ENCODE peak calls at places on chromosomes 7 and 10, in four cellular contexts. One of them, this sample, is unnamed.

GRCh38 chr7:72919256-72919775 is 5.6 kb upstream of the POM121 start:
- DNase-seq in CD4-positive, alpha-beta memory T cell: no peak
- DNase-seq in HCT116: no peak
- DNase-seq in BE2C: no peak
- DNase-seq in this sample: no peak

GRCh38 chr7:149497467-149498261 is at the start of gene ZNF746:
- DNase-seq in CD4-positive, alpha-beta memory T cell: peak; percentile 77
- DNase-seq in HCT116: peak; percentile 41
- DNase-seq in BE2C: peak; percentile 92
- DNase-seq in this sample: peak; percentile 91

GRCh38 chr7:17991866-17992648 is 35.6 kb downstream of the PRPS1L1 start:
- DNase-seq in CD4-positive, alpha-beta memory T cell: no peak
- DNase-seq in HCT116: no peak
- DNase-seq in BE2C: peak; percentile 14
- DNase-seq in this sample: no peak

GRCh38 chr7:157779206-157779605 is 442.4 kb downstream of the DNAJB6 start:
- DNase-seq in CD4-positive, alpha-beta memory T cell: no peak
- DNase-seq in HCT116: no peak
- DNase-seq in BE2C: no peak
- DNase-seq in this sample: no peak

GRCh38 chr10:109898666-109899577 is 24.4 kb downstream of the XPNPEP1 start:
- DNase-seq in CD4-positive, alpha-beta memory T cell: no peak
- DNase-seq in HCT116: no peak
- DNase-seq in BE2C: no peak
- DNase-seq in this sample: no peak

GRCh38 chr7:1679966-1680730 is 10.1 kb downstream of the ELFN1 start:
- DNase-seq in CD4-positive, alpha-beta memory T cell: no peak
- DNase-seq in HCT116: no peak
- DNase-seq in BE2C: no peak
- DNase-seq in this sample: no peak

GRCh38 chr10:77899080-77899477 is 27.5 kb downstream of the DLG5 start:
- DNase-seq in CD4-positive, alpha-beta memory T cell: no peak
- DNase-seq in HCT116: peak; percentile 36
- DNase-seq in BE2C: no peak
- DNase-seq in this sample: no peak

GRCh38 chr10:101938316-101939272 is 95.0 kb upstream of the KCNIP2 start:
- DNase-seq in CD4-positive, alpha-beta memory T cell: no peak
- DNase-seq in HCT116: peak; percentile 76
- DNase-seq in BE2C: no peak
- DNase-seq in this sample: no peak

GRCh38 chr10:62778125-62778524 is 26.4 kb upstream of the ADO start:
- DNase-seq in CD4-positive, alpha-beta memory T cell: no peak
- DNase-seq in HCT116: no peak
- DNase-seq in BE2C: no peak
- DNase-seq in this sample: no peak

GRCh38 chr10:61110936-61111335 is 167.0 kb upstream of the RHOBTB1 start:
- DNase-seq in CD4-positive, alpha-beta memory T cell: no peak
- DNase-seq in HCT116: no peak
- DNase-seq in BE2C: no peak
- DNase-seq in this sample: no peak

GRCh38 chr10:116466715-116467422 is 39.2 kb downstream of the PNLIPRP3 start:
- DNase-seq in CD4-positive, alpha-beta memory T cell: no peak
- DNase-seq in HCT116: no peak
- DNase-seq in BE2C: no peak
- DNase-seq in this sample: no peak

GRCh38 chr7:6260291-6261183 is 11.9 kb downstream of the CYTH3 start:
- DNase-seq in CD4-positive, alpha-beta memory T cell: no peak
- DNase-seq in HCT116: no peak
- DNase-seq in BE2C: no peak
- DNase-seq in this sample: no peak

GRCh38 chr7:106966121-106966520 is 78.4 kb upstream of the PRKAR2B start:
- DNase-seq in CD4-positive, alpha-beta memory T cell: no peak
- DNase-seq in HCT116: no peak
- DNase-seq in BE2C: no peak
- DNase-seq in this sample: no peak

GRCh38 chr7:16524332-16524731 is 2.3 kb upstream of the LRRC72 start:
- DNase-seq in CD4-positive, alpha-beta memory T cell: no peak
- DNase-seq in HCT116: no peak
- DNase-seq in BE2C: peak; percentile 35
- DNase-seq in this sample: no peak

GRCh38 chr7:112383671-112384417 is 66.4 kb upstream of the IFRD1 start:
- DNase-seq in CD4-positive, alpha-beta memory T cell: no peak
- DNase-seq in HCT116: no peak
- DNase-seq in BE2C: no peak
- DNase-seq in this sample: no peak

GRCh38 chr7:157609932-157610640 is 273.3 kb downstream of the DNAJB6 start:
- DNase-seq in CD4-positive, alpha-beta memory T cell: no peak
- DNase-seq in HCT116: no peak
- DNase-seq in BE2C: no peak
- DNase-seq in this sample: no peak

GRCh38 chr10:117531371-117532002 is 11.1 kb upstream of the EMX2 start:
- DNase-seq in CD4-positive, alpha-beta memory T cell: no peak
- DNase-seq in HCT116: no peak
- DNase-seq in BE2C: no peak
- DNase-seq in this sample: no peak

GRCh38 chr7:37698271-37698670 is 14.7 kb downstream of the GPR141 start:
- DNase-seq in CD4-positive, alpha-beta memory T cell: no peak
- DNase-seq in HCT116: no peak
- DNase-seq in BE2C: no peak
- DNase-seq in this sample: no peak

GRCh38 chr7:143358626-143359025 is 3.9 kb downstream of the FAM131B start:
- DNase-seq in CD4-positive, alpha-beta memory T cell: no peak
- DNase-seq in HCT116: no peak
- DNase-seq in BE2C: no peak
- DNase-seq in this sample: no peak
- H3K36me3 ChIP-seq in CD4-positive, alpha-beta memory T cell: no peaks in the 10 kb centered on the region
- H3K36me3 ChIP-seq in HCT116: no peaks in the 10 kb centered on the region
- H3K36me3 ChIP-seq in BE2C: no peaks in the 10 kb centered on the region
- H3K36me3 ChIP-seq in this sample: no peaks in the 10 kb centered on the region

DNA sequence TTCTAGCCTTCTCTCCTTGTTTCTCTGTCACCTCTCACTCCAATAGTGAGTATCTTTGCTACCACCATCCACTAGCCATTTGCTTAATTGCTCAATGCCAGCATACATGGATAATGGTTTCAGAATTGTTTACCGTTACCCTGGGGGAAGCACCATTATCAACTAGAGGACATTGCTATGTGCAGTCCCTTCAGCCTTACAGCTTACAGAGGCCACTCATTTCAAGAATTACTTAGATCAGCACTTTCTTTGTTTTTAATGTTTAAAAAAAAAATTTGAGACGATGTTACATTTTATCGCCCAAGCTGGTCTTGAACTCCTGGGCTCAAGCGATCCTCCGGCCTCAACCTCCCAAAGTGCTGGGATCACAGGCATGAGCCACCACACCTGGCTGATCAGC is 14.8 kb upstream of the ORAI2 start:
- DNase-seq in CD4-positive, alpha-beta memory T cell: no peak
- DNase-seq in HCT116: no peak
- DNase-seq in BE2C: no peak
- DNase-seq in this sample: no peak
- H3K36me3 ChIP-seq in CD4-positive, alpha-beta memory T cell: peaks cover 6% of the 10 kb centered on the region
- H3K36me3 ChIP-seq in HCT116: peaks cover 20% of the 10 kb centered on the region
- H3K36me3 ChIP-seq in BE2C: peaks cover 54% of the 10 kb centered on the region
- H3K36me3 ChIP-seq in this sample: no peaks in the 10 kb centered on the region

DNA sequence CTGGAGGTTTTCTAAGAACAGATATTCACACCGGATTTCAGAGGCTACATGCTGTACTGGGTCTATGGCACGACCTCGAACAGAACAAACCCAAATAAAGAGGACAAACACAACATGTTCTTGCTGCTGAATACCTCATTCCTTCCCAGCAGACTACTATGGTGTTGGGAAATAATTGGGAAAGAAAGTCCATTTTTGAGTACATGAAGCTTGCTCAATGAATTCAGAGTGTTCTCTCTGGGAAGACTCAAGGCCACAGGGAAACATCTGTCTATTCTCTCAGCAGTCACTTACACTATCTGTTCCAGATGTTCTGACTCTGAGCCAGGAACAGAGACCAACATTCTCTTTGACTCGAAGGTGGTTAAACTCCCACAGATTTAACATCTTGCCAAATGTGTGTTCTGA is 30.9 kb downstream of the LAMB1 start:
- DNase-seq in CD4-positive, alpha-beta memory T cell: no peak
- DNase-seq in HCT116: no peak
- DNase-seq in BE2C: no peak
- DNase-seq in this sample: no peak
- H3K36me3 ChIP-seq in CD4-positive, alpha-beta memory T cell: no peaks in the 10 kb centered on the region
- H3K36me3 ChIP-seq in HCT116: peaks cover 7% of the 10 kb centered on the region
- H3K36me3 ChIP-seq in BE2C: peaks cover 94% of the 10 kb centered on the region
- H3K36me3 ChIP-seq in this sample: no peaks in the 10 kb centered on the region

DNA sequence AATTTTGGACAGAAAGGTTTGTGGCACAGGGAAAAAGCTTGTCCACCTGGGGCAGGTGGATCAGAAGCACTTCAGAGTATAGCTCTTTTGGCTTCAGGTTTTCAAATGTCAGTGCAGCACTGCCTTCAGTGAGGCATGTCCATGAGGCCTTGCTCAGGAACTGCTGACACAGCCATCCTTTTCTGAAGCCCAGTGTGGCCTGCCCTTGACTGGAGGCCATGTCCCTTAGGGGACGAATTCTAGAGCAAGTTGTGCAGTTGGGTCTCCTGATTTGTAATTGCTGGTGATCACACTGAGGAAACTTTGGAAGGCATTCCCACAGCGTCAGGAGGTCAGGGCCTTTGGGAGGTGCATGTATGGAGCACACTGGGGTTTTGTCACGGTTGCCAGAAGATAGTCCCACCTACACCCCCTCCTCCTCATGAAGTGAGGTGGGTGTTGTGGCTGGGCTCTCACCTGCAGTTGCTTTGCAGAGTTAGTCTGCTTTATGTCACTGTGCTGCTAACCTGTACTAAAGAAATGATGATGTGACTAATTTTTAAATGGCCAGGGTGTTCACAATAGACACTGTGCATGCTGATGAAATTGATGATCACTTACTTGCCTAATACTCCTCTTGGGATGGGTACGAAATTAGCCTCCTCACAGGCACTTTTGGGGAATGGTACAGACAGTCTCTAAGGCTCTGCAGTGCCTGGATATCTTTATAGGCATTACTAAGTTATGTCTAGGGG is 41.7 kb downstream of the OGDH start:
- DNase-seq in CD4-positive, alpha-beta memory T cell: no peak
- DNase-seq in HCT116: no peak
- DNase-seq in BE2C: no peak
- DNase-seq in this sample: no peak
- H3K36me3 ChIP-seq in CD4-positive, alpha-beta memory T cell: peaks cover 32% of the 10 kb centered on the region
- H3K36me3 ChIP-seq in HCT116: no peaks in the 10 kb centered on the region
- H3K36me3 ChIP-seq in BE2C: peaks cover 10% of the 10 kb centered on the region
- H3K36me3 ChIP-seq in this sample: peaks cover 46% of the 10 kb centered on the region

DNA sequence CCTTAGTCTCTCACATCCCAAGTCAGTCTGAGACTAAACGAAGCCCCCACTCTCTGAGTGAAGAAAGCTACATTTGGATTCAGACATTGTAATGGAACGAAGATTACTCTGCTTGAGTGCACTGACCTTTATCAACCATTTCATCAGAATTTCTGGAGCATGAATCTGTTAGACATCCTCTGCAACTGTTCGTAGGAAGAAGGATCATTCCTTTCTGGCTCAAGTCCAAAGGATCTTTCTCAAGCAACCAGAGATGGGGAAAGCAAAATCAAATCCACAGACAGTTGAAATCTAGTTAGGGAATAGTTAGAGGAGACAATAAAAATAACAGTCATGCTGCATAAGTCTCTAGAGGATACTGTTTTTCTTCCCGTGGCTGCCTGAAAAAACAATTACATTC is 27.6 kb upstream of the DGKI start:
- DNase-seq in CD4-positive, alpha-beta memory T cell: no peak
- DNase-seq in HCT116: no peak
- DNase-seq in BE2C: no peak
- DNase-seq in this sample: no peak
- H3K36me3 ChIP-seq in CD4-positive, alpha-beta memory T cell: peaks cover 14% of the 10 kb centered on the region
- H3K36me3 ChIP-seq in HCT116: no peaks in the 10 kb centered on the region
- H3K36me3 ChIP-seq in BE2C: no peaks in the 10 kb centered on the region
- H3K36me3 ChIP-seq in this sample: peaks cover 6% of the 10 kb centered on the region

DNA sequence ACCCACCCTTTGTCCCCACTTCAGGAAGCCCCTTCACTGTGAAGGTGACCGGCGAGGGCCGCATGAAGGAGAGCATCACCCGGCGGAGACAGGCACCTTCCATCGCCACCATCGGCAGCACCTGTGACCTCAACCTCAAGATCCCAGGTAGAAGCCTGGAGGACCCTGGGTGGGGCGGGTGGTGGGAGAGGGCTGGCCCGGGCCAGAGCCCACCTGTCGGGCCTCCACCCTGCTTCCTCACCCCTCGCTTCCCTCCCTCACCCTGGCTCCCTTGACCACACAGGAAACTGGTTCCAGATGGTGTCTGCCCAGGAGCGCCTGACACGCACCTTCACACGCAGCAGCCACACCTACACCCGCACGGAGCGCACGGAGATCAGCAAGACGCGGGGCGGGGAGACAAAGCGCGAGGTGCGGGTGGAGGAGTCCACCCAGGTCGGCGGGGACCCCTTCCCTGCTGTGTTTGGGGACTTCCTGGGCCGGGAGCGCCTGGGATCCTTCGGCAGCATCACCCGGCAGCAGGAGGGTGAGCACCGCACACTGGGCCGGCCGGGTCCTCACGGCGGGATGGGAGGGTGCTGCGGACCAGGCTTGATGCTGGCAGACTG is 8.9 kb upstream of the ATP6V1F start:
- DNase-seq in CD4-positive, alpha-beta memory T cell: no peak
- DNase-seq in HCT116: no peak
- DNase-seq in BE2C: no peak
- DNase-seq in this sample: no peak
- H3K36me3 ChIP-seq in CD4-positive, alpha-beta memory T cell: no peaks in the 10 kb centered on the region
- H3K36me3 ChIP-seq in HCT116: peaks cover 2% of the 10 kb centered on the region
- H3K36me3 ChIP-seq in BE2C: peaks cover 31% of the 10 kb centered on the region
- H3K36me3 ChIP-seq in this sample: peaks cover 96% of the 10 kb centered on the region

GRCh38 chr10:3104251-3104918 is 37.0 kb downstream of the PFKP start:
- DNase-seq in CD4-positive, alpha-beta memory T cell: no peak
- DNase-seq in HCT116: no peak
- DNase-seq in BE2C: no peak
- DNase-seq in this sample: peak; percentile 85
- H3K36me3 ChIP-seq in CD4-positive, alpha-beta memory T cell: peaks cover 74% of the 10 kb centered on the region
- H3K36me3 ChIP-seq in HCT116: peaks cover 60% of the 10 kb centered on the region
- H3K36me3 ChIP-seq in BE2C: no peaks in the 10 kb centered on the region
- H3K36me3 ChIP-seq in this sample: peaks cover 4% of the 10 kb centered on the region

This sample was measured in psoas muscle.